ENCODE peak calls at places on chromosomes 12 and 14, in nine cellular contexts. D is HuH-7; C is NCI-H446 treated with DMSO at 0.1 percent for 48 hours; V is right cardiac atrium; G is ELR; R is activated naive CD4-positive, alpha-beta T cell; M is ovary; Y is left ventricle myocardium superior; U is MM.1S. B is an unnamed sample.

GRCh38 chr12:52006726-52007157 is at the start of gene TAMALIN:
- DNase-seq in V (peak; percentile 92), M (peak; percentile 88), G (peak; percentile 42), D (peak; percentile 53), R (peak; percentile 74), C (no peak), U (no peak), Y (peak; percentile 87), B (peak; percentile 94)

GRCh38 chr12:15893260-15893659 is 11.1 kb downstream of the STRAP start:
- DNase-seq in C (no peak), M (no peak), U (no peak), V (no peak), D (no peak), R (no peak), G (no peak), Y (no peak), B (no peak)

GRCh38 chr14:92850492-92850891 is 56.4 kb downstream of the GOLGA5 start:
- DNase-seq in C (no peak), V (no peak), R (no peak), Y (no peak), G (peak; percentile 48), D (no peak), U (peak; percentile 41), M (no peak), B (no peak)

GRCh38 chr14:102086972-102087761 is at the start of gene HSP90AA1:
- DNase-seq in G (peak; percentile 95), U (peak; percentile 87), Y (peak; percentile 97), M (peak; percentile 97), D (peak; percentile 95), V (peak; percentile 98), C (peak; percentile 89), R (peak; percentile 94), B (peak; percentile 99)

GRCh38 chr12:3491938-3492867 is 1.2 kb downstream of the PRMT8 start:
- DNase-seq in V (peak; percentile 86), Y (peak; percentile 76), G (peak; percentile 58), M (peak; percentile 85), U (peak; percentile 42), C (no peak), R (no peak), D (peak; percentile 68), B (peak; percentile 80)

GRCh38 chr14:99671230-99672224 is 12.6 kb upstream of the CYP46A1 start:
- DNase-seq in G (no peak), M (no peak), Y (no peak), V (no peak), R (no peak), C (no peak), U (no peak), D (peak; percentile 64), B (peak; percentile 40)

GRCh38 chr12:119749666-119750065 is 81.7 kb downstream of the PRKAB1 start:
- DNase-seq in V (no peak), Y (no peak), R (no peak), D (no peak), C (no peak), U (no peak), G (peak; percentile 15), M (no peak), B (no peak)

GRCh38 chr14:91774138-91775096 is 42.5 kb upstream of the CATSPERB start:
- DNase-seq in D (no peak), G (no peak), M (no peak), U (no peak), Y (no peak), R (no peak), V (no peak), C (no peak), B (no peak)

GRCh38 chr14:89550761-89551283 is 133.8 kb upstream of the FOXN3 start:
- DNase-seq in R (no peak), D (no peak), V (no peak), M (no peak), Y (no peak), C (no peak), U (no peak), G (no peak), B (no peak)

GRCh38 chr14:52314521-52315354 is 626 bp downstream of the PTGER2 start:
- DNase-seq in G (peak; percentile 35), Y (peak; percentile 48), U (no peak), M (peak; percentile 62), V (peak; percentile 54), D (no peak), C (no peak), R (peak; percentile 13), B (peak; percentile 85)

GRCh38 chr12:114767906-114768697 is 84.1 kb upstream of the TBX3 start:
- DNase-seq in G (no peak), R (no peak), C (no peak), Y (no peak), V (no peak), U (no peak), D (no peak), M (peak; percentile 62), B (no peak)

GRCh38 chr12:115870021-115870420 is 407.5 kb downstream of the MED13L start:
- DNase-seq in V (no peak), D (no peak), G (no peak), Y (no peak), U (no peak), M (no peak), R (no peak), C (no peak), B (no peak)

GRCh38 chr14:71621966-71622365 is 310.3 kb upstream of the RGS6 start:
- DNase-seq in V (no peak), C (no peak), G (no peak), D (no peak), R (no peak), U (no peak), Y (no peak), M (no peak), B (no peak)

GRCh38 chr12:29374913-29375312 is 6.1 kb downstream of the ERGIC2 start:
- DNase-seq in Y (no peak), R (no peak), C (no peak), G (no peak), D (no peak), V (no peak), M (no peak), U (no peak), B (no peak)

GRCh38 chr12:16553457-16553856 is 52.5 kb downstream of the LMO3 start:
- DNase-seq in V (no peak), U (no peak), D (no peak), G (no peak), C (no peak), Y (no peak), M (no peak), R (no peak), B (no peak)

GRCh38 chr12:79251356-79251755 is 386.8 kb downstream of the SYT1 start:
- DNase-seq in M (no peak), Y (no peak), R (no peak), G (peak; percentile 70), D (no peak), U (no peak), V (no peak), C (no peak), B (no peak)

GRCh38 chr12:4977104-4977503 is 66.6 kb upstream of the KCNA5 start:
- DNase-seq in V (no peak), U (no peak), R (no peak), D (no peak), Y (no peak), G (no peak), M (no peak), C (no peak), B (no peak)

GRCh38 chr12:46786774-46787173 is 39.0 kb downstream of the SLC38A4 start:
- DNase-seq in D (no peak), Y (no peak), G (peak; percentile 96), M (no peak), U (no peak), C (no peak), V (no peak), R (no peak), B (no peak)

GRCh38 chr14:51219473-51220448 is 20.3 kb upstream of the TMX1 start:
- DNase-seq in U (peak; percentile 25), G (peak; percentile 46), V (no peak), Y (no peak), M (no peak), R (no peak), C (peak; percentile 7), D (no peak), B (no peak)

GRCh38 chr12:52168019-52168717 is 23.6 kb downstream of the KRT80 start:
- DNase-seq in Y (no peak), V (no peak), D (peak; percentile 45), M (no peak), R (no peak), G (peak; percentile 74), U (no peak), C (no peak), B (no peak)

GRCh38 chr12:59403259-59403932 is 192.4 kb upstream of the SLC16A7 start:
- DNase-seq in C (peak; percentile 41), Y (no peak), V (no peak), M (no peak), R (no peak), U (peak; percentile 56), G (peak; percentile 70), D (peak; percentile 20), B (no peak)

GRCh38 chr12:69476276-69477017 is 6.3 kb downstream of the FRS2 start:
- DNase-seq in V (no peak), C (no peak), U (no peak), R (no peak), G (no peak), D (no peak), M (no peak), Y (no peak), B (no peak)

GRCh38 chr12:51390457-51391046 is 654 bp downstream of the GALNT6 start:
- DNase-seq in R (no peak), U (no peak), C (no peak), Y (no peak), D (no peak), V (no peak), M (peak; percentile 15), G (peak; percentile 36), B (no peak)

GRCh38 chr12:112182499-112182898 is 57.1 kb downstream of the TRAFD1 start:
- DNase-seq in Y (no peak), V (peak; percentile 72), D (no peak), R (no peak), U (no peak), G (no peak), C (no peak), M (no peak), B (peak; percentile 64)

GRCh38 chr14:68782091-68782981 is 10.5 kb downstream of the ZFP36L1 start:
- DNase-seq in R (peak; percentile 17), C (no peak), Y (peak; percentile 8), D (no peak), M (peak; percentile 71), V (no peak), G (no peak), U (no peak), B (no peak)

GRCh38 chr12:108341854-108342847 is 3.0 kb upstream of the CMKLR1 start:
- DNase-seq in M (no peak), V (no peak), R (no peak), G (no peak), Y (no peak), C (no peak), U (no peak), D (no peak), B (no peak)

GRCh38 chr12:87952850-87953249 is 76.4 kb downstream of the C12orf50 start:
- DNase-seq in G (no peak), R (no peak), D (no peak), Y (no peak), V (no peak), M (no peak), U (no peak), C (no peak), B (no peak)

GRCh38 chr12:52494518-52494917 is 1.5 kb upstream of the KRT6A start:
- DNase-seq in D (no peak), Y (no peak), R (no peak), G (peak; percentile 18), M (no peak), U (no peak), C (no peak), V (peak; percentile 64), B (no peak)

GRCh38 chr12:64820593-64820992 is 3.9 kb upstream of the TBC1D30 start:
- DNase-seq in G (no peak), C (no peak), R (no peak), D (no peak), Y (no peak), V (no peak), M (no peak), U (no peak), B (no peak)

GRCh38 chr12:5784626-5785130 is 160.4 kb downstream of the ANO2 start:
- DNase-seq in G (no peak), M (no peak), R (no peak), D (no peak), Y (no peak), C (no peak), U (no peak), V (no peak), B (no peak)

B was measured in kidney.